ENCODE peak calls at places on chromosomes 3 and 15, in eight cellular contexts. R, Q, U, J, W, N, M and S are unnamed samples.

GRCh38 chr15:45943255-45943654 is 308.4 kb downstream of the SQOR start:
- DNase-seq in R (peak), W (no peak), J (no peak), M (no peak), Q (no peak), N (no peak), U (no peak), S (no peak)

GRCh38 chr3:8840556-8840955 is 71.1 kb upstream of the OXTR start:
- DNase-seq in W (no peak), J (no peak), Q (no peak), R (peak), U (no peak), N (no peak), M (peak), S (peak)

GRCh38 chr15:100170280-100170654 is 171.5 kb downstream of the ADAMTS17 start:
- DNase-seq in M (no peak), U (no peak), N (no peak), W (no peak), J (no peak), R (no peak), Q (no peak), S (peak)

GRCh38 chr3:12496453-12496761 is 12.1 kb downstream of the TSEN2 start:
- DNase-seq in U (no peak), M (no peak), R (no peak), J (no peak), Q (no peak), W (no peak), N (no peak), S (no peak)

GRCh38 chr15:51363391-51363790 is 21.9 kb downstream of the GLDN start:
- DNase-seq in M (no peak), R (no peak), Q (no peak), J (no peak), N (no peak), W (no peak), U (peak), S (no peak)

GRCh38 chr15:95068847-95069518 is 837.6 kb downstream of the MCTP2 start:
- DNase-seq in J (no peak), R (no peak), N (no peak), W (no peak), U (no peak), Q (peak), M (peak), S (no peak)

GRCh38 chr3:30347679-30348216 is 258.7 kb upstream of the TGFBR2 start:
- DNase-seq in J (no peak), W (no peak), N (no peak), U (no peak), Q (no peak), R (no peak), M (peak), S (no peak)

GRCh38 chr15:27210176-27210575 is 239.2 kb downstream of the GABRG3 start:
- DNase-seq in N (no peak), R (no peak), U (no peak), Q (no peak), W (no peak), J (no peak), M (no peak), S (no peak)

GRCh38 chr15:63481105-63481810 is 23.1 kb upstream of the USP3 start:
- DNase-seq in M (peak), J (no peak), Q (no peak), U (no peak), N (no peak), W (peak), R (no peak), S (peak)

GRCh38 chr3:141255137-141255536 is 23.5 kb downstream of the PXYLP1 start:
- DNase-seq in N (no peak), W (no peak), Q (no peak), M (no peak), U (no peak), R (no peak), J (no peak), S (no peak)

GRCh38 chr3:179510496-179510895 is 52.2 kb upstream of the ACTL6A start:
- DNase-seq in M (no peak), R (no peak), N (no peak), Q (no peak), J (no peak), U (no peak), W (no peak), S (no peak)

GRCh38 chr3:18649666-18650363 is 224.7 kb upstream of the SATB1 start:
- DNase-seq in R (no peak), N (no peak), W (no peak), J (no peak), Q (no peak), M (no peak), U (no peak), S (no peak)

GRCh38 chr3:188749010-188749617 is 422.7 kb upstream of the TPRG1 start:
- DNase-seq in U (peak), Q (no peak), W (peak), J (peak), M (no peak), N (no peak), R (no peak), S (peak)

GRCh38 chr15:74315626-74316025 is 51.8 kb downstream of the CYP11A1 start:
- DNase-seq in N (no peak), R (no peak), M (no peak), J (no peak), W (peak), U (no peak), Q (no peak), S (no peak)

GRCh38 chr3:183917776-183918175 is 33.1 kb upstream of the PARL start:
- DNase-seq in N (no peak), W (no peak), M (no peak), J (no peak), Q (no peak), U (no peak), R (no peak), S (no peak)

GRCh38 chr3:170128977-170129431 is 52.5 kb downstream of the PHC3 start:
- DNase-seq in U (no peak), J (no peak), N (no peak), Q (no peak), M (peak), W (no peak), R (no peak), S (peak)

GRCh38 chr15:85581495-85581894 is 201.1 kb downstream of the AKAP13 start:
- DNase-seq in Q (peak), J (no peak), R (no peak), N (peak), U (no peak), M (no peak), W (peak), S (no peak)

GRCh38 chr3:156120528-156121251 is at the start of gene KCNAB1:
- DNase-seq in Q (no peak), W (no peak), R (no peak), N (no peak), U (peak), J (no peak), M (no peak), S (peak)

GRCh38 chr3:66037330-66037985 is 1.3 kb downstream of the MAGI1 start:
- DNase-seq in J (no peak), M (peak), U (peak), Q (peak), R (peak), W (no peak), N (peak), S (peak)

GRCh38 chr15:99432271-99433025 is 133.3 kb upstream of the MEF2A start:
- DNase-seq in W (peak), N (peak), M (no peak), R (no peak), U (no peak), J (no peak), Q (no peak), S (no peak)

DNA sequence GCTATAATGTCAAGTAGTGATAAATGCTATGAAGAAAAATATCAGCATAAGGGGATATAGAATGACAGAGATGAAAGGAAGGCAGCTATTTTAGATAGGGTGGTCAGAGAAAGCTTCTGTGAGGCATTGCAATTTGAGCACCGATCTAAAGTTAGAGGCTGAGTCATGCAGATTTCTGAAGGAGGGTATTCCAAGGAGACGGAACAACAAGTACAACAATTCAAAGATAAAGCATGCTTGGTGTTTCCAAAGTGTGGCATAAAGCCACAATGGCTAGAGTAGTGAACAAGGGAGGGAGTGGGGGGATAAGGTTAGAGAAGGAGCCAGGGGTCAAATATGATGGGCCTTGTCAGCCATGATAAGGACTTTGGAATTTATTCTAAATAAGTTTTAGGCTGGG is 71.9 kb downstream of the PFN2 start:
- DNase-seq in W (no peak), N (no peak), U (no peak), J (no peak), R (peak), M (peak), Q (no peak), S (no peak)
- TF ChIP-seq CTCF in W (no peak), N (no peak), U (no peak), J (no peak), R (no peak), M (no peak), Q (no peak), S (no peak)

GRCh38 chr3:4986175-4986610 is 7.0 kb downstream of the BHLHE40 start:
- DNase-seq in J (no peak), Q (no peak), R (peak), U (no peak), N (no peak), M (peak), W (no peak), S (no peak)
- H3K27ac ChIP-seq in J (peak), Q (peak), R (peak), U (no peak), N (peak), M (peak), W (peak), S (peak)

GRCh38 chr15:91045065-91045464 is 22.7 kb upstream of the VPS33B start:
- DNase-seq in M (no peak), Q (no peak), U (no peak), R (no peak), J (no peak), W (no peak), N (no peak), S (no peak)

GRCh38 chr15:91051248-91051647 is 28.9 kb upstream of the VPS33B start:
- DNase-seq in R (no peak), M (no peak), N (no peak), J (no peak), Q (no peak), W (no peak), U (no peak), S (no peak)

GRCh38 chr15:91047545-91048199 is 25.3 kb upstream of the VPS33B start:
- DNase-seq in N (no peak), W (no peak), R (no peak), M (no peak), Q (no peak), J (no peak), U (no peak), S (no peak)

GRCh38 chr15:91050128-91050455 is 27.7 kb upstream of the VPS33B start:
- DNase-seq in Q (no peak), W (no peak), M (no peak), J (no peak), U (no peak), R (no peak), N (no peak), S (no peak)

GRCh38 chr15:91049378-91050127 is 27.2 kb upstream of the VPS33B start:
- DNase-seq in R (peak), J (peak), U (peak), M (peak), N (no peak), Q (no peak), W (peak), S (peak)
- TF ChIP-seq CTCF in R (peak), J (peak), U (peak), M (peak), N (peak), Q (peak), W (peak), S (peak)

GRCh38 chr15:67884009-67884408 is 44.2 kb upstream of the RNU6-1 start:
- DNase-seq in U (no peak), Q (no peak), J (no peak), N (no peak), W (no peak), R (no peak), M (no peak), S (no peak)

GRCh38 chr15:67880651-67881182 is 40.9 kb upstream of the RNU6-1 start:
- DNase-seq in W (no peak), J (no peak), N (no peak), Q (no peak), R (no peak), U (no peak), M (peak), S (no peak)

GRCh38 chr15:67883228-67883773 is 43.5 kb upstream of the RNU6-1 start:
- DNase-seq in R (no peak), W (no peak), M (no peak), Q (no peak), N (no peak), U (no peak), J (no peak), S (no peak)

GRCh38 chr15:67884514-67885225 is 44.8 kb upstream of the RNU6-1 start:
- DNase-seq in M (peak), R (peak), Q (peak), W (peak), N (peak), J (peak), U (peak), S (peak)

DNA sequence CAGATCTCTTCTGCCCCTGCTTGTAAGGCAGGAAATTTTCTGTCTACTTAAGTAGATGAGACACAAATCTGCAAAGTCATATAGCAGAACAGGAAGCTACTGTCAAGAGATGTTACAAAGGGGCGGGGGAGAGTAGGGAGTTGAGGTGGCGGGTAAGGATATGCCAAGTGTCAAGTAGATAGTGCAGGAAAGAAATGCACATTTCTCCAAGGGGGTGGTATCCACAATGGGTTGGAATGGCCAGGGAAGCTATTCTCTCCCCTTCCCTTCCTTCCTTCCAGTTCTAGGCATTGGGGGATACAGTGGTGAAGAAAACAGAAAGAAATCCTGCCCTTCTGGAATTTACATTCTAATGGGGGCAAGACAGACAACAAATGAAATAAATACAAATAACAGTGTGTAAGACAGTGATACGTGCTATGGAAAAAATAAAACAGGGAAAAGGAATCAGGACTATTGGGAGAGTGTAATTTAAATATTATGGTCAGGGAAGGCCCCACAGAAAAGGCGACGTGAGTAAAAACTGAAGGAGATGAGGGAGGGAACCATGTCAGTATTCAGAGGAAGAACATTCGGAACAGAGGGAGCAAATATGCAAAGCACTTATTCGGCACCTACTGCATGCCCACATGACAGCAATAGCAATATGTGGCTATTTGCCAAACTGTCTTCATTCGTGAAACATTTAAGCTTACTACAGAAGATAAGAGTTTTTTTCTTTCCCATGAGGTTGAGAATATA is 42.8 kb upstream of the RNU6-1 start:
- DNase-seq in U (no peak), M (peak), W (no peak), J (no peak), Q (no peak), R (no peak), N (no peak), S (no peak)
- H3K27ac ChIP-seq in U (no peak), M (no peak), W (no peak), J (no peak), Q (no peak), R (peak), N (no peak), S (no peak)

DNA sequence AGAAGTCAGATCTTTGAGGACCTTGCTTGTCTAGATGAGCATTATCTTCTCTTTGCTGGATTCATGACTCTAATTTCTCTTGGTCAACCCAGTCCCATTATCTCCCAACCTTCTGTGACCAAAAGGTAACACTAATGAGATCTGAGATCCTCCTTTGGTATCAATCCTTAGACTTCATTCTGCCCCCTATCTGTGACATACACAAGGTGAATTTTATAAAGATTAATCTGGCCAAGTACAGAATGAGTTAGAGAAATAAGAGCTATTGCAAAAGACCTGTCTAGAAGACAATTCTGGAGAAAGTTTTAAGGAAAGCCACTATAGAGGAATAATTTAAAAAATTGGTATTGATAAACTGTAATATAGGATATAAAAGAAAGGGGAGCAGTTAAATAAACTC is 113.8 kb upstream of the KCNMB2 start:
- DNase-seq in W (no peak), U (no peak), Q (no peak), M (no peak), J (no peak), N (no peak), R (no peak), S (no peak)
- TF ChIP-seq CTCF in W (no peak), U (peak), Q (no peak), M (no peak), J (no peak), N (no peak), R (no peak), S (peak)